ENCODE peak calls at places on chromosome 5, in eight cellular contexts. K is GM03348, O is aorta, M is GM20000, Y is Peyer's patch, T is ELF-1, C is neural crest cell, X is hypothalamus. S is an unnamed sample.

GRCh38 chr5:41980870-41981269 is 55.8 kb downstream of the FBXO4 start:
- DNase-seq in T (no peak), K (no peak), O (no peak), C (no peak), X (no peak), Y (no peak), M (no peak), S (no peak)

GRCh38 chr5:17056056-17056690 is 120.1 kb upstream of the MYO10 start:
- DNase-seq in Y (no peak), K (peak), M (no peak), X (no peak), T (peak), C (no peak), O (no peak), S (no peak)

GRCh38 chr5:131640043-131640856 is 5.2 kb upstream of the RAPGEF6 start:
- DNase-seq in Y (no peak), C (no peak), O (no peak), K (no peak), X (no peak), T (no peak), M (peak), S (no peak)

GRCh38 chr5:32642276-32643002 is 57.1 kb downstream of the SUB1 start:
- DNase-seq in Y (no peak), T (no peak), M (no peak), X (no peak), K (peak), C (no peak), O (no peak), S (no peak)

GRCh38 chr5:105033642-105034217 is 1471.1 kb upstream of the NUDT12 start:
- DNase-seq in C (no peak), T (no peak), K (no peak), X (no peak), O (no peak), Y (no peak), M (no peak), S (no peak)

GRCh38 chr5:150454492-150455229 is 5.1 kb upstream of the RPS14 start:
- DNase-seq in X (no peak), Y (no peak), C (no peak), K (no peak), T (no peak), O (no peak), M (no peak), S (no peak)

GRCh38 chr5:134637106-134637721 is 4.6 kb upstream of the SAR1B start:
- DNase-seq in O (no peak), T (peak), X (no peak), K (no peak), Y (no peak), C (no peak), M (no peak), S (peak)

GRCh38 chr5:76082790-76083554 is at the start of gene SV2C:
- DNase-seq in C (peak), Y (peak), T (peak), O (peak), X (no peak), M (peak), K (peak), S (no peak)

GRCh38 chr5:74919487-74919886 is 53.3 kb upstream of the FAM169A start:
- DNase-seq in O (no peak), C (no peak), K (peak), X (peak), Y (no peak), M (peak), T (no peak), S (no peak)

GRCh38 chr5:77629553-77630245 is 8.8 kb downstream of the OTP start:
- DNase-seq in K (no peak), C (no peak), Y (no peak), M (peak), T (peak), O (peak), X (no peak), S (no peak)

GRCh38 chr5:56172225-56172624 is 60.9 kb downstream of the ANKRD55 start:
- DNase-seq in K (peak), X (no peak), O (no peak), Y (no peak), C (no peak), T (no peak), M (no peak), S (no peak)

GRCh38 chr5:93415819-93416218 is 165.2 kb downstream of the NR2F1-AS1 start:
- DNase-seq in K (no peak), O (no peak), M (no peak), C (no peak), T (no peak), X (no peak), Y (no peak), S (no peak)

GRCh38 chr5:171386006-171386671 is 1.5 kb upstream of the NPM1 start:
- DNase-seq in K (no peak), T (no peak), X (peak), C (no peak), O (peak), M (no peak), Y (no peak), S (no peak)

S was measured in breast epithelium.